ENCODE peak calls at places on chromosomes 2 and 18, in eight cellular contexts. One of them, this sample, is unnamed.

GRCh38 chr2:238484522-238485452 is 58.1 kb downstream of the ASB1 start:
- DNase-seq in HCT116: no peak
- DNase-seq in non-pigmented ciliary epithelial cell: no peak
- DNase-seq in T47D: no peak
- DNase-seq in CD14-positive monocyte: no peak
- DNase-seq in AG09309: no peak
- DNase-seq in stimulated activated CD8-positive, alpha-beta memory T cell treated with anti-CD3 and anti-CD28 coated beads, Interleukin-15, amount 100 ng/mL, for 24 hours: no peak
- DNase-seq in AG04449: no peak
- DNase-seq in this sample: no peak

GRCh38 chr18:80183273-80184050 is 63.9 kb downstream of the PARD6G start:
- DNase-seq in AG09309: no peak
- DNase-seq in AG04449: no peak
- DNase-seq in HCT116: no peak
- DNase-seq in non-pigmented ciliary epithelial cell: no peak
- DNase-seq in stimulated activated CD8-positive, alpha-beta memory T cell treated with anti-CD3 and anti-CD28 coated beads, Interleukin-15, amount 100 ng/mL, for 24 hours: no peak
- DNase-seq in CD14-positive monocyte: no peak
- DNase-seq in T47D: no peak
- DNase-seq in this sample: no peak

GRCh38 chr2:170371231-170371630 is 193.3 kb downstream of the MYO3B start:
- DNase-seq in non-pigmented ciliary epithelial cell: no peak
- DNase-seq in T47D: no peak
- DNase-seq in AG04449: no peak
- DNase-seq in CD14-positive monocyte: no peak
- DNase-seq in stimulated activated CD8-positive, alpha-beta memory T cell treated with anti-CD3 and anti-CD28 coated beads, Interleukin-15, amount 100 ng/mL, for 24 hours: no peak
- DNase-seq in HCT116: no peak
- DNase-seq in AG09309: no peak
- DNase-seq in this sample: no peak

GRCh38 chr18:54100920-54101319 is 123.5 kb downstream of the MBD2 start:
- DNase-seq in AG04449: no peak
- DNase-seq in CD14-positive monocyte: no peak
- DNase-seq in HCT116: no peak
- DNase-seq in non-pigmented ciliary epithelial cell: no peak
- DNase-seq in stimulated activated CD8-positive, alpha-beta memory T cell treated with anti-CD3 and anti-CD28 coated beads, Interleukin-15, amount 100 ng/mL, for 24 hours: no peak
- DNase-seq in T47D: no peak
- DNase-seq in AG09309: no peak
- DNase-seq in this sample: no peak

GRCh38 chr2:98601532-98602132 is 6.7 kb downstream of the COA5 start:
- DNase-seq in stimulated activated CD8-positive, alpha-beta memory T cell treated with anti-CD3 and anti-CD28 coated beads, Interleukin-15, amount 100 ng/mL, for 24 hours: no peak
- DNase-seq in AG04449: no peak
- DNase-seq in AG09309: no peak
- DNase-seq in T47D: peak; percentile 54
- DNase-seq in CD14-positive monocyte: no peak
- DNase-seq in HCT116: peak; percentile 23
- DNase-seq in non-pigmented ciliary epithelial cell: no peak
- DNase-seq in this sample: no peak

GRCh38 chr2:203796278-203796677 is 71.3 kb upstream of the CTLA4 start:
- DNase-seq in stimulated activated CD8-positive, alpha-beta memory T cell treated with anti-CD3 and anti-CD28 coated beads, Interleukin-15, amount 100 ng/mL, for 24 hours: no peak
- DNase-seq in AG04449: no peak
- DNase-seq in AG09309: no peak
- DNase-seq in non-pigmented ciliary epithelial cell: no peak
- DNase-seq in HCT116: no peak
- DNase-seq in T47D: no peak
- DNase-seq in CD14-positive monocyte: no peak
- DNase-seq in this sample: no peak

GRCh38 chr18:63141777-63142176 is 177.8 kb downstream of the BCL2 start:
- DNase-seq in HCT116: no peak
- DNase-seq in stimulated activated CD8-positive, alpha-beta memory T cell treated with anti-CD3 and anti-CD28 coated beads, Interleukin-15, amount 100 ng/mL, for 24 hours: no peak
- DNase-seq in T47D: no peak
- DNase-seq in CD14-positive monocyte: no peak
- DNase-seq in non-pigmented ciliary epithelial cell: no peak
- DNase-seq in AG04449: no peak
- DNase-seq in AG09309: no peak
- DNase-seq in this sample: no peak

GRCh38 chr18:55053976-55054375 is 94.7 kb upstream of the CCDC68 start:
- DNase-seq in T47D: no peak
- DNase-seq in AG09309: peak; percentile 18
- DNase-seq in CD14-positive monocyte: no peak
- DNase-seq in AG04449: no peak
- DNase-seq in HCT116: no peak
- DNase-seq in stimulated activated CD8-positive, alpha-beta memory T cell treated with anti-CD3 and anti-CD28 coated beads, Interleukin-15, amount 100 ng/mL, for 24 hours: no peak
- DNase-seq in non-pigmented ciliary epithelial cell: no peak
- DNase-seq in this sample: no peak

GRCh38 chr2:97662895-97663625 is 784 bp downstream of the ACTR1B start:
- DNase-seq in AG09309: peak; percentile 49
- DNase-seq in T47D: peak; percentile 75
- DNase-seq in non-pigmented ciliary epithelial cell: peak; percentile 78
- DNase-seq in stimulated activated CD8-positive, alpha-beta memory T cell treated with anti-CD3 and anti-CD28 coated beads, Interleukin-15, amount 100 ng/mL, for 24 hours: peak; percentile 41
- DNase-seq in HCT116: no peak
- DNase-seq in CD14-positive monocyte: peak; percentile 90
- DNase-seq in AG04449: peak; percentile 63
- DNase-seq in this sample: peak; percentile 68

GRCh38 chr18:12321331-12321730 is 13.3 kb downstream of the TUBB6 start:
- DNase-seq in HCT116: no peak
- DNase-seq in stimulated activated CD8-positive, alpha-beta memory T cell treated with anti-CD3 and anti-CD28 coated beads, Interleukin-15, amount 100 ng/mL, for 24 hours: no peak
- DNase-seq in T47D: peak; percentile 47
- DNase-seq in CD14-positive monocyte: no peak
- DNase-seq in non-pigmented ciliary epithelial cell: no peak
- DNase-seq in AG04449: no peak
- DNase-seq in AG09309: no peak
- DNase-seq in this sample: no peak

GRCh38 chr2:138846216-138846821 is 66.1 kb upstream of the NXPH2 start:
- DNase-seq in CD14-positive monocyte: no peak
- DNase-seq in HCT116: peak; percentile 21
- DNase-seq in AG09309: no peak
- DNase-seq in T47D: peak; percentile 46
- DNase-seq in stimulated activated CD8-positive, alpha-beta memory T cell treated with anti-CD3 and anti-CD28 coated beads, Interleukin-15, amount 100 ng/mL, for 24 hours: no peak
- DNase-seq in AG04449: no peak
- DNase-seq in non-pigmented ciliary epithelial cell: no peak
- DNase-seq in this sample: peak; percentile 23

GRCh38 chr2:219434468-219434717 is 250 bp upstream of the SPEG start:
- DNase-seq in stimulated activated CD8-positive, alpha-beta memory T cell treated with anti-CD3 and anti-CD28 coated beads, Interleukin-15, amount 100 ng/mL, for 24 hours: no peak
- DNase-seq in CD14-positive monocyte: no peak
- DNase-seq in HCT116: no peak
- DNase-seq in non-pigmented ciliary epithelial cell: no peak
- DNase-seq in AG04449: no peak
- DNase-seq in T47D: no peak
- DNase-seq in AG09309: no peak
- DNase-seq in this sample: no peak

GRCh38 chr2:156845806-156846558 is 409.8 kb downstream of the GPD2 start:
- DNase-seq in stimulated activated CD8-positive, alpha-beta memory T cell treated with anti-CD3 and anti-CD28 coated beads, Interleukin-15, amount 100 ng/mL, for 24 hours: no peak
- DNase-seq in T47D: no peak
- DNase-seq in HCT116: no peak
- DNase-seq in AG04449: no peak
- DNase-seq in CD14-positive monocyte: no peak
- DNase-seq in AG09309: no peak
- DNase-seq in non-pigmented ciliary epithelial cell: no peak
- DNase-seq in this sample: no peak

GRCh38 chr2:64015898-64016297 is 3.3 kb downstream of the VPS54 start:
- DNase-seq in CD14-positive monocyte: no peak
- DNase-seq in AG09309: no peak
- DNase-seq in stimulated activated CD8-positive, alpha-beta memory T cell treated with anti-CD3 and anti-CD28 coated beads, Interleukin-15, amount 100 ng/mL, for 24 hours: no peak
- DNase-seq in non-pigmented ciliary epithelial cell: no peak
- DNase-seq in HCT116: no peak
- DNase-seq in AG04449: no peak
- DNase-seq in T47D: no peak
- DNase-seq in this sample: no peak

GRCh38 chr2:150063950-150064549 is 423.4 kb downstream of the RND3 start:
- DNase-seq in HCT116: no peak
- DNase-seq in non-pigmented ciliary epithelial cell: no peak
- DNase-seq in stimulated activated CD8-positive, alpha-beta memory T cell treated with anti-CD3 and anti-CD28 coated beads, Interleukin-15, amount 100 ng/mL, for 24 hours: no peak
- DNase-seq in AG09309: no peak
- DNase-seq in T47D: no peak
- DNase-seq in CD14-positive monocyte: no peak
- DNase-seq in AG04449: no peak
- DNase-seq in this sample: no peak

GRCh38 chr18:61606068-61606660 is 272.9 kb downstream of the CDH20 start:
- DNase-seq in HCT116: no peak
- DNase-seq in T47D: no peak
- DNase-seq in CD14-positive monocyte: no peak
- DNase-seq in non-pigmented ciliary epithelial cell: no peak
- DNase-seq in AG09309: no peak
- DNase-seq in AG04449: no peak
- DNase-seq in stimulated activated CD8-positive, alpha-beta memory T cell treated with anti-CD3 and anti-CD28 coated beads, Interleukin-15, amount 100 ng/mL, for 24 hours: no peak
- DNase-seq in this sample: no peak

GRCh38 chr2:38245114-38245641 is 131.9 kb downstream of the ATL2 start:
- DNase-seq in stimulated activated CD8-positive, alpha-beta memory T cell treated with anti-CD3 and anti-CD28 coated beads, Interleukin-15, amount 100 ng/mL, for 24 hours: no peak
- DNase-seq in CD14-positive monocyte: no peak
- DNase-seq in non-pigmented ciliary epithelial cell: no peak
- DNase-seq in T47D: peak; percentile 82
- DNase-seq in AG09309: no peak
- DNase-seq in AG04449: no peak
- DNase-seq in HCT116: no peak
- DNase-seq in this sample: no peak

GRCh38 chr2:206275274-206276160 is 1.1 kb downstream of the ZDBF2 start:
- DNase-seq in T47D: no peak
- DNase-seq in HCT116: no peak
- DNase-seq in AG09309: peak; percentile 45
- DNase-seq in AG04449: no peak
- DNase-seq in non-pigmented ciliary epithelial cell: no peak
- DNase-seq in stimulated activated CD8-positive, alpha-beta memory T cell treated with anti-CD3 and anti-CD28 coated beads, Interleukin-15, amount 100 ng/mL, for 24 hours: no peak
- DNase-seq in CD14-positive monocyte: no peak
- DNase-seq in this sample: peak; percentile 39

GRCh38 chr2:27552941-27553340 is 29.9 kb upstream of the ZNF512 start:
- DNase-seq in AG09309: no peak
- DNase-seq in AG04449: no peak
- DNase-seq in HCT116: no peak
- DNase-seq in non-pigmented ciliary epithelial cell: no peak
- DNase-seq in stimulated activated CD8-positive, alpha-beta memory T cell treated with anti-CD3 and anti-CD28 coated beads, Interleukin-15, amount 100 ng/mL, for 24 hours: no peak
- DNase-seq in T47D: no peak
- DNase-seq in CD14-positive monocyte: no peak
- DNase-seq in this sample: no peak

GRCh38 chr2:20326163-20326780 is 24.4 kb downstream of the PUM2 start:
- DNase-seq in stimulated activated CD8-positive, alpha-beta memory T cell treated with anti-CD3 and anti-CD28 coated beads, Interleukin-15, amount 100 ng/mL, for 24 hours: no peak
- DNase-seq in AG04449: no peak
- DNase-seq in HCT116: peak; percentile 24
- DNase-seq in T47D: peak; percentile 61
- DNase-seq in AG09309: peak; percentile 5
- DNase-seq in non-pigmented ciliary epithelial cell: no peak
- DNase-seq in CD14-positive monocyte: no peak
- DNase-seq in this sample: no peak

GRCh38 chr2:238108423-238109201 is 8.5 kb downstream of the ESPNL start:
- DNase-seq in CD14-positive monocyte: peak; percentile 42
- DNase-seq in AG04449: no peak
- DNase-seq in stimulated activated CD8-positive, alpha-beta memory T cell treated with anti-CD3 and anti-CD28 coated beads, Interleukin-15, amount 100 ng/mL, for 24 hours: no peak
- DNase-seq in HCT116: no peak
- DNase-seq in AG09309: no peak
- DNase-seq in T47D: no peak
- DNase-seq in non-pigmented ciliary epithelial cell: no peak
- DNase-seq in this sample: no peak

GRCh38 chr18:39724652-39725051 is 2159.1 kb upstream of the CELF4 start:
- DNase-seq in T47D: no peak
- DNase-seq in AG09309: no peak
- DNase-seq in stimulated activated CD8-positive, alpha-beta memory T cell treated with anti-CD3 and anti-CD28 coated beads, Interleukin-15, amount 100 ng/mL, for 24 hours: no peak
- DNase-seq in non-pigmented ciliary epithelial cell: no peak
- DNase-seq in HCT116: no peak
- DNase-seq in AG04449: no peak
- DNase-seq in CD14-positive monocyte: no peak
- DNase-seq in this sample: no peak

GRCh38 chr2:29117636-29118303 is 2.6 kb downstream of the CLIP4 start:
- DNase-seq in CD14-positive monocyte: no peak
- DNase-seq in AG04449: no peak
- DNase-seq in stimulated activated CD8-positive, alpha-beta memory T cell treated with anti-CD3 and anti-CD28 coated beads, Interleukin-15, amount 100 ng/mL, for 24 hours: no peak
- DNase-seq in T47D: peak; percentile 62
- DNase-seq in non-pigmented ciliary epithelial cell: no peak
- DNase-seq in HCT116: peak; percentile 77
- DNase-seq in AG09309: no peak
- DNase-seq in this sample: peak; percentile 53

GRCh38 chr2:26764078-26764887 is at the start of gene SLC35F6:
- DNase-seq in CD14-positive monocyte: peak; percentile 77
- DNase-seq in stimulated activated CD8-positive, alpha-beta memory T cell treated with anti-CD3 and anti-CD28 coated beads, Interleukin-15, amount 100 ng/mL, for 24 hours: peak; percentile 75
- DNase-seq in AG04449: no peak
- DNase-seq in non-pigmented ciliary epithelial cell: no peak
- DNase-seq in AG09309: no peak
- DNase-seq in T47D: peak; percentile 77
- DNase-seq in HCT116: no peak
- DNase-seq in this sample: peak; percentile 85

GRCh38 chr2:71215447-71215846 is 11.5 kb downstream of the PAIP2B start:
- DNase-seq in non-pigmented ciliary epithelial cell: no peak
- DNase-seq in stimulated activated CD8-positive, alpha-beta memory T cell treated with anti-CD3 and anti-CD28 coated beads, Interleukin-15, amount 100 ng/mL, for 24 hours: no peak
- DNase-seq in CD14-positive monocyte: no peak
- DNase-seq in HCT116: no peak
- DNase-seq in T47D: peak; percentile 55
- DNase-seq in AG09309: no peak
- DNase-seq in AG04449: no peak
- DNase-seq in this sample: no peak

GRCh38 chr2:233473878-233474277 is 92.7 kb downstream of the USP40 start:
- DNase-seq in AG09309: no peak
- DNase-seq in CD14-positive monocyte: no peak
- DNase-seq in AG04449: no peak
- DNase-seq in HCT116: no peak
- DNase-seq in stimulated activated CD8-positive, alpha-beta memory T cell treated with anti-CD3 and anti-CD28 coated beads, Interleukin-15, amount 100 ng/mL, for 24 hours: no peak
- DNase-seq in non-pigmented ciliary epithelial cell: no peak
- DNase-seq in T47D: no peak
- DNase-seq in this sample: no peak

GRCh38 chr2:46131-46470 is 204 bp downstream of the FAM110C start:
- DNase-seq in AG04449: no peak
- DNase-seq in non-pigmented ciliary epithelial cell: no peak
- DNase-seq in AG09309: no peak
- DNase-seq in CD14-positive monocyte: no peak
- DNase-seq in T47D: no peak
- DNase-seq in HCT116: no peak
- DNase-seq in stimulated activated CD8-positive, alpha-beta memory T cell treated with anti-CD3 and anti-CD28 coated beads, Interleukin-15, amount 100 ng/mL, for 24 hours: no peak
- DNase-seq in this sample: no peak

GRCh38 chr18:51447351-51447896 is 249.9 kb upstream of the MEX3C start:
- DNase-seq in T47D: peak; percentile 15
- DNase-seq in AG09309: no peak
- DNase-seq in stimulated activated CD8-positive, alpha-beta memory T cell treated with anti-CD3 and anti-CD28 coated beads, Interleukin-15, amount 100 ng/mL, for 24 hours: no peak
- DNase-seq in AG04449: no peak
- DNase-seq in HCT116: no peak
- DNase-seq in non-pigmented ciliary epithelial cell: no peak
- DNase-seq in CD14-positive monocyte: no peak
- DNase-seq in this sample: no peak

This sample was measured in 8988T.